ENCODE peak calls at places on chromosomes 2 and 18, in six cellular contexts. H is K562, Y is activated B cell treated with CpG ODN at 0.5 μM for 24 hours, G is IMR-90, I is GM13977, W is kidney epithelial cell. E is an unnamed sample.

GRCh38 chr18:42734520-42734919 is 381.0 kb downstream of the RIT2 start:
- DNase-seq in H (no peak), W (no peak), G (no peak), Y (no peak), I (no peak), E (no peak)

GRCh38 chr18:7116001-7116831 is 1.4 kb downstream of the LAMA1 start:
- DNase-seq in I (no peak), Y (no peak), W (peak; percentile 5), G (peak; percentile 38), H (no peak), E (no peak)

GRCh38 chr18:23810396-23810795 is 121.1 kb downstream of the LAMA3 start:
- DNase-seq in Y (no peak), G (no peak), W (no peak), H (no peak), I (peak; percentile 16), E (no peak)

GRCh38 chr2:223688094-223688835 is 86.1 kb upstream of the SCG2 start:
- DNase-seq in Y (no peak), G (no peak), I (no peak), W (no peak), H (no peak), E (no peak)

GRCh38 chr2:191038241-191038725 is 24.3 kb upstream of the STAT1 start:
- DNase-seq in Y (no peak), H (peak; percentile 31), I (no peak), G (peak; percentile 80), W (no peak), E (no peak)

GRCh38 chr2:200264631-200265030 is 41.9 kb upstream of the SPATS2L start:
- DNase-seq in G (no peak), H (no peak), Y (no peak), W (no peak), I (no peak), E (no peak)

GRCh38 chr2:9288233-9288632 is 81.6 kb downstream of the ASAP2 start:
- DNase-seq in Y (no peak), H (no peak), W (peak; percentile 80), G (peak; percentile 93), I (no peak), E (no peak)

GRCh38 chr2:224498991-224499390 is 86.2 kb downstream of the CUL3 start:
- DNase-seq in G (no peak), I (no peak), Y (no peak), W (no peak), H (no peak), E (no peak)

GRCh38 chr2:151238527-151239487 is 22.9 kb downstream of the RBM43 start:
- DNase-seq in H (peak; percentile 62), Y (no peak), I (peak; percentile 50), G (peak; percentile 89), W (no peak), E (peak; percentile 32)

GRCh38 chr2:100008960-100009359 is 133.4 kb downstream of the AFF3 start:
- DNase-seq in W (no peak), G (peak; percentile 76), Y (no peak), I (no peak), H (no peak), E (no peak)

GRCh38 chr18:76972838-76973237 is 150.5 kb downstream of the ZNF236 start:
- DNase-seq in Y (no peak), G (no peak), W (no peak), H (no peak), I (no peak), E (no peak)

GRCh38 chr18:7521226-7521856 is 45.8 kb upstream of the PTPRM start:
- DNase-seq in Y (no peak), G (no peak), W (no peak), H (no peak), I (no peak), E (no peak)

GRCh38 chr18:45107425-45107824 is 426.7 kb downstream of the SETBP1 start:
- DNase-seq in W (no peak), I (no peak), H (no peak), Y (no peak), G (peak; percentile 6), E (no peak)

GRCh38 chr18:36685580-36685979 is 143.2 kb downstream of the TPGS2 start:
- DNase-seq in W (no peak), Y (no peak), I (no peak), H (no peak), G (peak; percentile 55), E (no peak)

GRCh38 chr2:189576361-189576760 is 4.2 kb downstream of the SLC40A1 start:
- DNase-seq in W (no peak), H (no peak), Y (no peak), I (no peak), G (no peak), E (no peak)

GRCh38 chr2:203612246-203612645 is 77.1 kb upstream of the RAPH1 start:
- DNase-seq in G (no peak), W (no peak), H (no peak), I (no peak), Y (no peak), E (no peak)

GRCh38 chr2:20062615-20063545 is 11.5 kb upstream of the LAPTM4A start:
- DNase-seq in H (no peak), I (no peak), Y (no peak), W (no peak), G (peak; percentile 99), E (no peak)

GRCh38 chr18:48813833-48814489 is 136.8 kb downstream of the SMAD7 start:
- DNase-seq in Y (peak; percentile 11), I (no peak), H (peak; percentile 38), W (no peak), G (no peak), E (no peak)

GRCh38 chr2:230774348-230774951 is 61.8 kb downstream of the CAB39 start:
- DNase-seq in I (no peak), Y (no peak), W (no peak), H (peak; percentile 27), G (peak; percentile 92), E (no peak)

GRCh38 chr2:138763971-138764370 is 16.2 kb downstream of the NXPH2 start:
- DNase-seq in I (no peak), Y (no peak), H (no peak), G (no peak), W (no peak), E (no peak)

GRCh38 chr2:241372376-241372992 is 16.4 kb downstream of the FARP2 start:
- DNase-seq in H (no peak), G (no peak), W (no peak), Y (no peak), I (no peak), E (no peak)

GRCh38 chr2:130769343-130769907 is 14.1 kb downstream of the AMER3 start:
- DNase-seq in W (no peak), I (no peak), Y (no peak), G (no peak), H (no peak), E (no peak)

GRCh38 chr2:130766711-130767407 is 11.5 kb downstream of the AMER3 start:
- DNase-seq in I (no peak), G (no peak), Y (no peak), H (no peak), W (no peak), E (no peak)

GRCh38 chr2:130767408-130767775 is 12.1 kb downstream of the AMER3 start:
- DNase-seq in I (no peak), W (no peak), H (no peak), G (no peak), Y (no peak), E (no peak)

GRCh38 chr2:130766037-130766436 is 10.7 kb downstream of the AMER3 start:
- DNase-seq in G (no peak), H (no peak), Y (no peak), W (no peak), I (no peak), E (no peak)

GRCh38 chr2:130768191-130768855 is 13.0 kb downstream of the AMER3 start:
- DNase-seq in W (no peak), G (no peak), H (peak; percentile 47), Y (no peak), I (no peak), E (no peak)
- TF ChIP-seq CTCF in W (no peak), G (no peak), H (peak; percentile 45), Y (no peak), I (peak; percentile 22), E (no peak)

DNA sequence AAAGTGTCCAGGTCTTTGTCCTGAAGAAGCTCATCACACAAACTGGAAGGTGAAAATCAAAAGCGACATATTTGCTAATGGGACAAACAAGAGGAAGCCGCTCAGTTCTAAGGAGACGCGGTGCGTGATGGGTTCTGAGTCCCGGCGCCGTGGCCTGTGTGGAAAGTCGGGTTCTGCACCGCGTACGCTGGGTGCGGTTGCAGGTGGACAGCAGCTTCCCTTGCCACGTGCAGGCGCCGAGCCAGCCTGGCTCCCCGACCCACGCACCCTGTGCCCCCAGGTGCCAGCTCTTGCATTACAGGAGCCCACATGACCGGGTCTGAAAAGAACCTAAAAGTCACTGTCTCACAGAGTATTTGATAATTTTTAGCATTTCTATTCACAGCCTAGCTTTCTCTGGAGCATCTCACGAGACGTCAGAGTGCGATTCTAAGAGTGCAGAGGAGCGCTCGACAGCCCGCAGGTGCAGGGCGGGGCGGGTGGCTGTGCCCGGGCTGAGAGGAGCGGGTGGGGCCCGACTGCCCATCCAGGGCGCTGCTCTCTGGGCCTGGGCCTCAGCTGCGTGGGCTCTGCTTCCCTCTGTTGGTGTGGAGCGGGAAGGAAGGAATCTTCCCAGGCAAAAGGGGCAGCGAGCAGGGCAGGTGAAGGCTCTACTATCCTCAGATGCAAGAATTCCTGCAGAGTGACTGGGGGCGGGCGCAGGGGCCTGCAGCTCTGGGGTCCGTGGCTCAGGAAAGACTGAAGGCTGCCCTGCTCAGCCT is 39.4 kb downstream of the MYT1L start:
- DNase-seq in W (no peak), I (no peak), H (peak; percentile 8), Y (no peak), G (no peak), E (peak; percentile 19)
- TF ChIP-seq CTCF in W (peak; percentile 56), I (no peak), H (peak; percentile 20), Y (no peak), G (no peak), E (peak; percentile 66)

GRCh38 chr2:117968724-117969121 is 45.1 kb downstream of the CCDC93 start:
- DNase-seq in H (no peak), I (no peak), G (no peak), W (no peak), Y (no peak), E (no peak)
- TF ChIP-seq CTCF in H (no peak), I (no peak), G (no peak), W (no peak), Y (no peak), E (no peak)

GRCh38 chr2:36466135-36466534 is 110.6 kb downstream of the CRIM1 start:
- DNase-seq in H (no peak), G (no peak), Y (no peak), I (no peak), W (no peak), E (no peak)

GRCh38 chr2:36469701-36470100 is 114.1 kb downstream of the CRIM1 start:
- DNase-seq in H (no peak), W (no peak), G (no peak), I (no peak), Y (no peak), E (no peak)

GRCh38 chr2:36464006-36464721 is 108.6 kb downstream of the CRIM1 start:
- DNase-seq in H (no peak), Y (no peak), I (no peak), W (no peak), G (peak; percentile 58), E (no peak)

GRCh38 chr2:36469267-36469561 is 113.6 kb downstream of the CRIM1 start:
- DNase-seq in W (no peak), H (no peak), G (no peak), Y (no peak), I (no peak), E (no peak)

GRCh38 chr2:36468463-36469266 is 113.1 kb downstream of the CRIM1 start:
- DNase-seq in Y (no peak), I (no peak), W (no peak), H (no peak), G (peak; percentile 94), E (no peak)
- TF ChIP-seq CTCF in Y (no peak), I (no peak), W (no peak), H (no peak), G (peak; percentile 1), E (no peak)

E was measured in progenitor cell of endocrine pancreas.